ENCODE peak calls at places on chromosomes 11 and 22, in six cellular contexts. One of them, this sample, is unnamed. For H3K9me3, the result is how much of the 10 kb centered on the place peaks cover.

GRCh38 chr22:37703906-37704305 is 7.1 kb downstream of the TRIOBP start:
- DNase-seq in PC-3: no peak
- DNase-seq in uterus: no peak
- DNase-seq in mammary epithelial cell: no peak
- DNase-seq in SK-N-MC: no peak
- DNase-seq in neuronal stem cell: no peak
- DNase-seq in this sample: no peak

GRCh38 chr22:44645531-44645930 is 56.5 kb upstream of the PRR5 start:
- DNase-seq in PC-3: no peak
- DNase-seq in uterus: no peak
- DNase-seq in mammary epithelial cell: no peak
- DNase-seq in SK-N-MC: no peak
- DNase-seq in neuronal stem cell: no peak
- DNase-seq in this sample: no peak

GRCh38 chr11:58561394-58562102 is 14.1 kb downstream of the LPXN start:
- DNase-seq in PC-3: no peak
- DNase-seq in uterus: no peak
- DNase-seq in mammary epithelial cell: no peak
- DNase-seq in SK-N-MC: no peak
- DNase-seq in neuronal stem cell: no peak
- DNase-seq in this sample: no peak

GRCh38 chr11:35390737-35391682 is 28.3 kb downstream of the SLC1A2 start:
- DNase-seq in PC-3: peak
- DNase-seq in uterus: no peak
- DNase-seq in mammary epithelial cell: peak
- DNase-seq in SK-N-MC: no peak
- DNase-seq in neuronal stem cell: no peak
- DNase-seq in this sample: no peak

GRCh38 chr11:116876656-116877055 is 39.2 kb upstream of the APOA1 start:
- DNase-seq in PC-3: no peak
- DNase-seq in uterus: no peak
- DNase-seq in mammary epithelial cell: no peak
- DNase-seq in SK-N-MC: no peak
- DNase-seq in neuronal stem cell: no peak
- DNase-seq in this sample: no peak

GRCh38 chr22:22682807-22683667 is 38.6 kb downstream of the GGTLC2 start:
- DNase-seq in PC-3: peak
- DNase-seq in uterus: no peak
- DNase-seq in mammary epithelial cell: no peak
- DNase-seq in SK-N-MC: no peak
- DNase-seq in neuronal stem cell: no peak
- DNase-seq in this sample: no peak

GRCh38 chr22:37979782-37980181 is 4.6 kb downstream of the SOX10 start:
- DNase-seq in PC-3: no peak
- DNase-seq in uterus: no peak
- DNase-seq in mammary epithelial cell: no peak
- DNase-seq in SK-N-MC: no peak
- DNase-seq in neuronal stem cell: no peak
- DNase-seq in this sample: no peak

GRCh38 chr11:126719740-126720139 is 280.8 kb downstream of the KIRREL3 start:
- DNase-seq in PC-3: no peak
- DNase-seq in uterus: no peak
- DNase-seq in mammary epithelial cell: no peak
- DNase-seq in SK-N-MC: no peak
- DNase-seq in neuronal stem cell: no peak
- DNase-seq in this sample: no peak

GRCh38 chr11:105181100-105181499 is 41.5 kb upstream of the CARD18 start:
- DNase-seq in PC-3: peak
- DNase-seq in uterus: no peak
- DNase-seq in mammary epithelial cell: peak
- DNase-seq in SK-N-MC: peak
- DNase-seq in neuronal stem cell: no peak
- DNase-seq in this sample: no peak

GRCh38 chr11:36056160-36056751 is 112.4 kb downstream of the LDLRAD3 start:
- DNase-seq in PC-3: peak
- DNase-seq in uterus: no peak
- DNase-seq in mammary epithelial cell: peak
- DNase-seq in SK-N-MC: no peak
- DNase-seq in neuronal stem cell: no peak
- DNase-seq in this sample: no peak

GRCh38 chr22:30802202-30803166 is 107.8 kb downstream of the OSBP2 start:
- DNase-seq in PC-3: peak
- DNase-seq in uterus: peak
- DNase-seq in mammary epithelial cell: peak
- DNase-seq in SK-N-MC: no peak
- DNase-seq in neuronal stem cell: peak
- DNase-seq in this sample: peak

GRCh38 chr22:40036591-40037225 is 42.0 kb downstream of the FAM83F start:
- DNase-seq in PC-3: peak
- DNase-seq in uterus: no peak
- DNase-seq in mammary epithelial cell: no peak
- DNase-seq in SK-N-MC: no peak
- DNase-seq in neuronal stem cell: peak
- DNase-seq in this sample: peak

GRCh38 chr22:20090730-20091240 is 10.7 kb downstream of the DGCR8 start:
- DNase-seq in PC-3: no peak
- DNase-seq in uterus: no peak
- DNase-seq in mammary epithelial cell: no peak
- DNase-seq in SK-N-MC: no peak
- DNase-seq in neuronal stem cell: no peak
- DNase-seq in this sample: no peak

GRCh38 chr11:65096926-65097325 is 912 bp downstream of the VPS51 start:
- DNase-seq in PC-3: no peak
- DNase-seq in uterus: no peak
- DNase-seq in mammary epithelial cell: no peak
- DNase-seq in SK-N-MC: no peak
- DNase-seq in neuronal stem cell: no peak
- DNase-seq in this sample: no peak

GRCh38 chr11:126194121-126194543 is 17.3 kb downstream of the RPUSD4 start:
- DNase-seq in PC-3: peak
- DNase-seq in uterus: peak
- DNase-seq in mammary epithelial cell: peak
- DNase-seq in SK-N-MC: peak
- DNase-seq in neuronal stem cell: peak
- DNase-seq in this sample: no peak

GRCh38 chr11:12540075-12540685 is 134.0 kb upstream of the TEAD1 start:
- DNase-seq in PC-3: peak
- DNase-seq in uterus: no peak
- DNase-seq in mammary epithelial cell: no peak
- DNase-seq in SK-N-MC: no peak
- DNase-seq in neuronal stem cell: no peak
- DNase-seq in this sample: no peak

GRCh38 chr22:19524170-19525115 is at the start of gene CLDN5:
- DNase-seq in PC-3: no peak
- DNase-seq in uterus: peak
- DNase-seq in mammary epithelial cell: no peak
- DNase-seq in SK-N-MC: no peak
- DNase-seq in neuronal stem cell: peak
- DNase-seq in this sample: no peak

GRCh38 chr11:96024666-96025065 is 100.8 kb upstream of the MTMR2 start:
- DNase-seq in PC-3: no peak
- DNase-seq in uterus: no peak
- DNase-seq in mammary epithelial cell: no peak
- DNase-seq in SK-N-MC: no peak
- DNase-seq in neuronal stem cell: no peak
- DNase-seq in this sample: no peak

GRCh38 chr11:65918211-65919150 is at the start of gene C11orf68:
- DNase-seq in PC-3: peak
- DNase-seq in uterus: no peak
- DNase-seq in mammary epithelial cell: peak
- DNase-seq in SK-N-MC: no peak
- DNase-seq in neuronal stem cell: no peak
- DNase-seq in this sample: peak

GRCh38 chr11:86660011-86660595 is 12.3 kb downstream of the ME3 start:
- DNase-seq in PC-3: peak
- DNase-seq in uterus: no peak
- DNase-seq in mammary epithelial cell: peak
- DNase-seq in SK-N-MC: no peak
- DNase-seq in neuronal stem cell: no peak
- DNase-seq in this sample: no peak

GRCh38 chr22:32794449-32795213 is 6.9 kb upstream of the TIMP3 start:
- DNase-seq in PC-3: no peak
- DNase-seq in uterus: no peak
- DNase-seq in mammary epithelial cell: no peak
- DNase-seq in SK-N-MC: no peak
- DNase-seq in neuronal stem cell: no peak
- DNase-seq in this sample: no peak

GRCh38 chr11:133825156-133825555 is 20.2 kb downstream of the SPATA19 start:
- DNase-seq in PC-3: no peak
- DNase-seq in uterus: no peak
- DNase-seq in mammary epithelial cell: no peak
- DNase-seq in SK-N-MC: no peak
- DNase-seq in neuronal stem cell: no peak
- DNase-seq in this sample: no peak

GRCh38 chr11:133719532-133720235 is 125.6 kb downstream of the SPATA19 start:
- DNase-seq in PC-3: no peak
- DNase-seq in uterus: no peak
- DNase-seq in mammary epithelial cell: no peak
- DNase-seq in SK-N-MC: no peak
- DNase-seq in neuronal stem cell: no peak
- DNase-seq in this sample: no peak

GRCh38 chr11:36109850-36110606 is 166.2 kb downstream of the LDLRAD3 start:
- DNase-seq in PC-3: no peak
- DNase-seq in uterus: no peak
- DNase-seq in mammary epithelial cell: no peak
- DNase-seq in SK-N-MC: no peak
- DNase-seq in neuronal stem cell: peak
- DNase-seq in this sample: no peak

GRCh38 chr11:13983081-13983751 is 20.7 kb downstream of the SPON1 start:
- DNase-seq in PC-3: no peak
- DNase-seq in uterus: peak
- DNase-seq in mammary epithelial cell: no peak
- DNase-seq in SK-N-MC: no peak
- DNase-seq in neuronal stem cell: no peak
- DNase-seq in this sample: no peak

GRCh38 chr11:16833026-16833425 is 94.6 kb downstream of the C11orf58 start:
- DNase-seq in PC-3: no peak
- DNase-seq in uterus: no peak
- DNase-seq in mammary epithelial cell: no peak
- DNase-seq in SK-N-MC: no peak
- DNase-seq in neuronal stem cell: no peak
- DNase-seq in this sample: no peak

GRCh38 chr11:130801287-130802146 is 114.8 kb downstream of the SNX19 start:
- DNase-seq in PC-3: peak
- DNase-seq in uterus: no peak
- DNase-seq in mammary epithelial cell: no peak
- DNase-seq in SK-N-MC: no peak
- DNase-seq in neuronal stem cell: no peak
- DNase-seq in this sample: no peak

GRCh38 chr11:87659807-87660206 is 515.4 kb downstream of the RAB38 start:
- DNase-seq in PC-3: no peak
- DNase-seq in uterus: no peak
- DNase-seq in mammary epithelial cell: no peak
- DNase-seq in SK-N-MC: no peak
- DNase-seq in neuronal stem cell: no peak
- DNase-seq in this sample: no peak

GRCh38 chr11:96635655-96636054 is 245.8 kb downstream of the JRKL start:
- DNase-seq in PC-3: no peak
- DNase-seq in uterus: no peak
- DNase-seq in mammary epithelial cell: no peak
- DNase-seq in SK-N-MC: no peak
- DNase-seq in neuronal stem cell: no peak
- DNase-seq in this sample: no peak

GRCh38 chr11:131749100-131749499 is 378.7 kb downstream of the NTM start:
- DNase-seq in PC-3: peak
- DNase-seq in uterus: no peak
- DNase-seq in mammary epithelial cell: peak
- DNase-seq in SK-N-MC: no peak
- DNase-seq in neuronal stem cell: no peak
- DNase-seq in this sample: no peak

GRCh38 chr11:6200975-6201374 is 2.0 kb downstream of the OR52W1 start:
- DNase-seq in PC-3: no peak
- DNase-seq in uterus: no peak
- DNase-seq in mammary epithelial cell: no peak
- DNase-seq in SK-N-MC: no peak
- DNase-seq in neuronal stem cell: no peak
- DNase-seq in this sample: no peak

GRCh38 chr11:50298182-50298988 is 265.7 kb downstream of the OR4C45 start:
- DNase-seq in PC-3: no peak
- DNase-seq in uterus: no peak
- DNase-seq in mammary epithelial cell: no peak
- DNase-seq in SK-N-MC: no peak
- DNase-seq in neuronal stem cell: no peak
- DNase-seq in this sample: no peak
- H3K9me3 ChIP-seq in PC-3: under half
- H3K9me3 ChIP-seq in uterus: under half
- H3K9me3 ChIP-seq in mammary epithelial cell: under half
- H3K9me3 ChIP-seq in SK-N-MC: under half
- H3K9me3 ChIP-seq in neuronal stem cell: under half
- H3K9me3 ChIP-seq in this sample: under half

DNA sequence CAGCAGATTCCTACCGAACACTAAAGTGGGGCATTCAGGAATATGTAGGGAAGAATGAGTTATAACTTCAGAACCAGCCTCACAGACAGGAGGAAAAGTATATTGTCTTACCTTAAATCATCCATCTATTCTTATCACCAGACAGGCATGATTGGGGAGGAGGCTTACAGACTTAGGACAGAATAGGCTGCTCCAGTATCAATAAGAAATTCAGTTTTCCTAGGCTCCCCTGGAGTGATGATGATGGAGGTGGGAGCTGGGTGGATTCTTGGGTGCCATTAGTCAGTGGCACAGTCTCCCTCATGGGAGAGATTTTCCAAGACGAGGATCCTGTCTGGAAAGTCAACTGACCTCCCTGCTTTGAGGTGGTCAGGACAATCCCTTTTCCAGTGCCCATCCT is 225.0 kb downstream of the AASDHPPT start:
- DNase-seq in PC-3: peak
- DNase-seq in uterus: no peak
- DNase-seq in mammary epithelial cell: no peak
- DNase-seq in SK-N-MC: no peak
- DNase-seq in neuronal stem cell: no peak
- DNase-seq in this sample: no peak
- H3K9me3 ChIP-seq in PC-3: under half
- H3K9me3 ChIP-seq in uterus: under half
- H3K9me3 ChIP-seq in mammary epithelial cell: under half
- H3K9me3 ChIP-seq in SK-N-MC: under half
- H3K9me3 ChIP-seq in neuronal stem cell: under half
- H3K9me3 ChIP-seq in this sample: under half

DNA sequence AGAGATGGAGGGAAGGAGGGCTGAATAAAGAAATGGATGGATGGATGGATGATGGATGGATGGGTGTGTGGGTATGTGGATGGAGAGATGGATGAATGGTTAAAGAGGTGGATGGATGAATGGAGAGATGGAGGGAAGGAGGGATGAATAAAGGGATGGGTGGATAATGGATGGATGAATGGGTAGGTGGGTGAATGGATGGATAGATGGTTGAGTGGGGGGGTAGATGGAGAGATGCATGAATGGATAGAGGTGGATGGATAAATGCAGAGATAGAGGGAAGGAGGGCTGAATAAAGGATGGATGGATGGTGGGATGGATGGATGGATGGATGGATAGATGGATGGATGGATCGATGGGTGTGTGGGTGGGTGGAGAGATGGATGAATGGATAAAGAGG is 71.6 kb downstream of the CDKN1C start:
- DNase-seq in PC-3: no peak
- DNase-seq in uterus: no peak
- DNase-seq in mammary epithelial cell: no peak
- DNase-seq in SK-N-MC: no peak
- DNase-seq in neuronal stem cell: no peak
- DNase-seq in this sample: no peak
- H3K9me3 ChIP-seq in PC-3: under half
- H3K9me3 ChIP-seq in uterus: under half
- H3K9me3 ChIP-seq in mammary epithelial cell: under half
- H3K9me3 ChIP-seq in SK-N-MC: under half
- H3K9me3 ChIP-seq in neuronal stem cell: under half
- H3K9me3 ChIP-seq in this sample: under half

GRCh38 chr22:48701296-48702030 is 1126.2 kb downstream of the BRD1 start:
- DNase-seq in PC-3: no peak
- DNase-seq in uterus: no peak
- DNase-seq in mammary epithelial cell: no peak
- DNase-seq in SK-N-MC: no peak
- DNase-seq in neuronal stem cell: no peak
- DNase-seq in this sample: no peak
- H3K9me3 ChIP-seq in PC-3: under half
- H3K9me3 ChIP-seq in uterus: under half
- H3K9me3 ChIP-seq in mammary epithelial cell: half or more
- H3K9me3 ChIP-seq in SK-N-MC: under half
- H3K9me3 ChIP-seq in neuronal stem cell: under half
- H3K9me3 ChIP-seq in this sample: under half